ENCODE peak calls at places on chromosomes 3 and 15, in seven cellular contexts. M is HTR-8/SVneo; V is nephron progenitor cell; K is progenitor cell of endocrine pancreas; Z is stimulated activated naive CD4-positive, alpha-beta T cell; U is A549; O is cardiac muscle cell. F is an unnamed sample.
A peak's percentile ranks its signal among the peaks of the same experiment; 100 is the strongest.

GRCh38 chr3:40009991-40010390 is 200.6 kb downstream of the MYRIP start:
- DNase-seq in M (no peak), V (no peak), K (no peak), Z (no peak), U (no peak), O (peak; percentile 2), F (no peak)

GRCh38 chr3:102136183-102136582 is 286.9 kb downstream of the NFKBIZ start:
- DNase-seq in M (no peak), V (no peak), K (no peak), Z (no peak), U (no peak), O (no peak), F (no peak)

GRCh38 chr3:46162975-46163550 is 45.0 kb downstream of the CCR1 start:
- DNase-seq in M (no peak), V (no peak), K (no peak), Z (no peak), U (no peak), O (no peak), F (no peak)

GRCh38 chr15:90598053-90598577 is 68.4 kb downstream of the CRTC3 start:
- DNase-seq in M (no peak), V (no peak), K (no peak), Z (no peak), U (no peak), O (peak; percentile 16), F (no peak)

GRCh38 chr3:13414040-13414729 is 5.9 kb downstream of the NUP210 start:
- DNase-seq in M (no peak), V (no peak), K (no peak), Z (peak; percentile 62), U (no peak), O (no peak), F (no peak)

GRCh38 chr3:144041960-144042556 is 70.4 kb downstream of the DIPK2A start:
- DNase-seq in M (no peak), V (no peak), K (no peak), Z (no peak), U (no peak), O (no peak), F (no peak)

GRCh38 chr3:155130001-155130400 is 49.9 kb downstream of the MME start:
- DNase-seq in M (no peak), V (no peak), K (no peak), Z (no peak), U (no peak), O (no peak), F (no peak)

GRCh38 chr3:28376424-28376823 is 27.8 kb upstream of the AZI2 start:
- DNase-seq in M (no peak), V (no peak), K (no peak), Z (no peak), U (no peak), O (peak; percentile 96), F (no peak)

GRCh38 chr3:81289676-81290075 is 471.8 kb downstream of the GBE1 start:
- DNase-seq in M (no peak), V (no peak), K (no peak), Z (no peak), U (no peak), O (peak; percentile 58), F (no peak)

GRCh38 chr3:87218560-87218959 is 8.5 kb upstream of the CHMP2B start:
- DNase-seq in M (no peak), V (no peak), K (no peak), Z (no peak), U (no peak), O (no peak), F (no peak)

GRCh38 chr3:128316456-128316855 is 150.2 kb downstream of the DNAJB8 start:
- DNase-seq in M (no peak), V (no peak), K (no peak), Z (peak; percentile 87), U (no peak), O (peak; percentile 66), F (no peak)

GRCh38 chr3:160286231-160286630 is 61.0 kb downstream of the C3orf80 start:
- DNase-seq in M (no peak), V (no peak), K (no peak), Z (no peak), U (no peak), O (no peak), F (no peak)

GRCh38 chr3:46293991-46294833 is 52.0 kb downstream of the CCR3 start:
- DNase-seq in M (no peak), V (no peak), K (no peak), Z (no peak), U (no peak), O (no peak), F (no peak)

GRCh38 chr3:77411990-77412389 is 372.1 kb downstream of the ROBO2 start:
- DNase-seq in M (no peak), V (no peak), K (no peak), Z (no peak), U (no peak), O (no peak), F (peak; percentile 12)

GRCh38 chr3:47370887-47371697 is 9.7 kb upstream of the PTPN23 start:
- DNase-seq in M (no peak), V (peak; percentile 44), K (no peak), Z (no peak), U (peak; percentile 30), O (peak; percentile 24), F (no peak)

GRCh38 chr15:63388511-63388910 is 6.9 kb upstream of the CA12 start:
- DNase-seq in M (no peak), V (no peak), K (no peak), Z (no peak), U (no peak), O (no peak), F (no peak)

GRCh38 chr3:30007668-30008067 is 598.7 kb upstream of the TGFBR2 start:
- DNase-seq in M (no peak), V (no peak), K (no peak), Z (no peak), U (no peak), O (no peak), F (peak; percentile 36)

GRCh38 chr3:49339593-49339946 is 283 bp downstream of the USP4 start:
- DNase-seq in M (no peak), V (peak; percentile 69), K (peak; percentile 34), Z (no peak), U (no peak), O (no peak), F (no peak)

GRCh38 chr15:98754283-98755022 is 106.1 kb downstream of the IGF1R start:
- DNase-seq in M (no peak), V (no peak), K (no peak), Z (no peak), U (no peak), O (peak; percentile 45), F (no peak)

GRCh38 chr15:73369073-73369694 is 426 bp upstream of the HCN4 start:
- DNase-seq in M (no peak), V (peak; percentile 34), K (no peak), Z (no peak), U (no peak), O (no peak), F (no peak)

GRCh38 chr3:187639912-187640822 is 30.0 kb downstream of the SST start:
- DNase-seq in M (no peak), V (no peak), K (no peak), Z (no peak), U (no peak), O (no peak), F (no peak)

GRCh38 chr3:61594978-61595687 is 33.8 kb downstream of the PTPRG start:
- DNase-seq in M (no peak), V (no peak), K (no peak), Z (no peak), U (no peak), O (peak; percentile 37), F (no peak)

GRCh38 chr15:75985966-75986365 is 26.3 kb downstream of the NRG4 start:
- DNase-seq in M (no peak), V (no peak), K (no peak), Z (no peak), U (no peak), O (peak; percentile 16), F (no peak)

GRCh38 chr3:56042326-56042951 is 425.8 kb downstream of the ERC2 start:
- DNase-seq in M (peak; percentile 26), V (peak; percentile 8), K (no peak), Z (no peak), U (peak; percentile 3), O (peak; percentile 58), F (peak; percentile 4)

GRCh38 chr3:123789760-123790159 is 94.4 kb downstream of the MYLK start:
- DNase-seq in M (peak; percentile 45), V (no peak), K (no peak), Z (no peak), U (no peak), O (no peak), F (no peak)

GRCh38 chr3:11637901-11638668 is 5.6 kb downstream of the VGLL4 start:
- DNase-seq in M (no peak), V (no peak), K (no peak), Z (no peak), U (no peak), O (peak; percentile 52), F (no peak)

GRCh38 chr3:180679178-180680096 is at the start of gene CCDC39:
- DNase-seq in M (peak; percentile 46), V (peak; percentile 91), K (peak; percentile 76), Z (peak; percentile 49), U (peak; percentile 34), O (peak; percentile 66), F (peak; percentile 25)

GRCh38 chr3:126543457-126544090 is 15.2 kb downstream of the C3orf22 start:
- DNase-seq in M (no peak), V (no peak), K (no peak), Z (no peak), U (no peak), O (no peak), F (no peak)

GRCh38 chr3:133476971-133477375 is 77.1 kb downstream of the BFSP2 start:
- DNase-seq in M (no peak), V (peak; percentile 39), K (no peak), Z (no peak), U (no peak), O (no peak), F (no peak)

GRCh38 chr3:31142543-31142942 is 248.1 kb upstream of the GADL1 start:
- DNase-seq in M (no peak), V (no peak), K (no peak), Z (no peak), U (no peak), O (no peak), F (no peak)

F was measured in epithelial cell of proximal tubule.